ENCODE peak calls at places on chromosomes 5 and 9, in six cellular contexts. One of them, this sample, is unnamed.

GRCh38 chr5:131974956-131975726 is 29.7 kb upstream of the MEIKIN start:
- DNase-seq in fibroblast of lung: no peak
- DNase-seq in upper lobe of right lung: peak
- DNase-seq in fibroblast of pulmonary artery: no peak
- DNase-seq in GM12865: no peak
- DNase-seq in tibial nerve: no peak
- DNase-seq in this sample: no peak

GRCh38 chr5:87872986-87873385 is 395.7 kb downstream of the TMEM161B start:
- DNase-seq in fibroblast of lung: no peak
- DNase-seq in fibroblast of pulmonary artery: no peak
- DNase-seq in tibial nerve: no peak
- DNase-seq in upper lobe of right lung: no peak
- DNase-seq in GM12865: no peak
- DNase-seq in this sample: no peak

GRCh38 chr5:148682283-148683026 is 28.1 kb upstream of the HTR4 start:
- DNase-seq in upper lobe of right lung: no peak
- DNase-seq in fibroblast of lung: no peak
- DNase-seq in GM12865: no peak
- DNase-seq in fibroblast of pulmonary artery: no peak
- DNase-seq in tibial nerve: no peak
- DNase-seq in this sample: no peak

GRCh38 chr5:148972958-148973357 is 89.9 kb downstream of the SH3TC2 start:
- DNase-seq in upper lobe of right lung: no peak
- DNase-seq in GM12865: no peak
- DNase-seq in tibial nerve: no peak
- DNase-seq in fibroblast of lung: peak
- DNase-seq in fibroblast of pulmonary artery: peak
- DNase-seq in this sample: peak

GRCh38 chr5:178664141-178664540 is 37.3 kb upstream of the CLK4 start:
- DNase-seq in upper lobe of right lung: no peak
- DNase-seq in tibial nerve: no peak
- DNase-seq in fibroblast of lung: no peak
- DNase-seq in fibroblast of pulmonary artery: no peak
- DNase-seq in GM12865: no peak
- DNase-seq in this sample: no peak

GRCh38 chr5:4480528-4481404 is 659.4 kb upstream of the ADAMTS16 start:
- DNase-seq in tibial nerve: no peak
- DNase-seq in fibroblast of lung: no peak
- DNase-seq in fibroblast of pulmonary artery: no peak
- DNase-seq in upper lobe of right lung: no peak
- DNase-seq in GM12865: no peak
- DNase-seq in this sample: no peak

GRCh38 chr5:61582887-61583286 is 250.8 kb downstream of the ZSWIM6 start:
- DNase-seq in fibroblast of pulmonary artery: no peak
- DNase-seq in fibroblast of lung: no peak
- DNase-seq in GM12865: no peak
- DNase-seq in tibial nerve: no peak
- DNase-seq in upper lobe of right lung: no peak
- DNase-seq in this sample: no peak

GRCh38 chr5:98723061-98723460 is 50.4 kb upstream of the RGMB start:
- DNase-seq in GM12865: no peak
- DNase-seq in fibroblast of lung: no peak
- DNase-seq in fibroblast of pulmonary artery: no peak
- DNase-seq in tibial nerve: no peak
- DNase-seq in upper lobe of right lung: no peak
- DNase-seq in this sample: no peak

GRCh38 chr5:167228134-167228533 is 1063.3 kb upstream of the WWC1 start:
- DNase-seq in GM12865: no peak
- DNase-seq in tibial nerve: no peak
- DNase-seq in fibroblast of pulmonary artery: no peak
- DNase-seq in upper lobe of right lung: no peak
- DNase-seq in fibroblast of lung: no peak
- DNase-seq in this sample: no peak

GRCh38 chr5:9869616-9870288 is 239.6 kb upstream of the TAS2R1 start:
- DNase-seq in fibroblast of lung: peak
- DNase-seq in upper lobe of right lung: no peak
- DNase-seq in GM12865: no peak
- DNase-seq in fibroblast of pulmonary artery: peak
- DNase-seq in tibial nerve: no peak
- DNase-seq in this sample: peak

GRCh38 chr9:109812818-109813281 is 32.9 kb downstream of the PALM2AKAP2 start:
- DNase-seq in tibial nerve: no peak
- DNase-seq in GM12865: peak
- DNase-seq in upper lobe of right lung: no peak
- DNase-seq in fibroblast of lung: no peak
- DNase-seq in fibroblast of pulmonary artery: no peak
- DNase-seq in this sample: no peak

GRCh38 chr5:8340739-8341344 is 471.9 kb downstream of the MTRR start:
- DNase-seq in fibroblast of pulmonary artery: peak
- DNase-seq in GM12865: no peak
- DNase-seq in tibial nerve: no peak
- DNase-seq in fibroblast of lung: peak
- DNase-seq in upper lobe of right lung: no peak
- DNase-seq in this sample: no peak

GRCh38 chr9:107161338-107161737 is 121.7 kb upstream of the RAD23B start:
- DNase-seq in tibial nerve: no peak
- DNase-seq in GM12865: no peak
- DNase-seq in upper lobe of right lung: no peak
- DNase-seq in fibroblast of pulmonary artery: no peak
- DNase-seq in fibroblast of lung: no peak
- DNase-seq in this sample: no peak

GRCh38 chr5:124507688-124508087 is 238.8 kb downstream of the ZNF608 start:
- DNase-seq in GM12865: no peak
- DNase-seq in upper lobe of right lung: no peak
- DNase-seq in fibroblast of lung: no peak
- DNase-seq in tibial nerve: no peak
- DNase-seq in fibroblast of pulmonary artery: no peak
- DNase-seq in this sample: no peak

GRCh38 chr9:75588808-75589207 is 301.7 kb upstream of the PCSK5 start:
- DNase-seq in fibroblast of lung: no peak
- DNase-seq in upper lobe of right lung: no peak
- DNase-seq in tibial nerve: no peak
- DNase-seq in fibroblast of pulmonary artery: no peak
- DNase-seq in GM12865: peak
- DNase-seq in this sample: no peak

GRCh38 chr5:171709930-171710329 is 75.7 kb upstream of the SMIM23 start:
- DNase-seq in fibroblast of lung: no peak
- DNase-seq in upper lobe of right lung: no peak
- DNase-seq in fibroblast of pulmonary artery: no peak
- DNase-seq in tibial nerve: no peak
- DNase-seq in GM12865: no peak
- DNase-seq in this sample: no peak

GRCh38 chr9:107024193-107024592 is 161.2 kb downstream of the ZNF462 start:
- DNase-seq in GM12865: peak
- DNase-seq in upper lobe of right lung: no peak
- DNase-seq in tibial nerve: no peak
- DNase-seq in fibroblast of lung: no peak
- DNase-seq in fibroblast of pulmonary artery: no peak
- DNase-seq in this sample: no peak

GRCh38 chr5:172189693-172190296 is 1.8 kb upstream of the STK10 start:
- DNase-seq in upper lobe of right lung: no peak
- DNase-seq in fibroblast of pulmonary artery: no peak
- DNase-seq in tibial nerve: no peak
- DNase-seq in GM12865: no peak
- DNase-seq in fibroblast of lung: no peak
- DNase-seq in this sample: no peak

GRCh38 chr9:124721109-124721850 is 49.8 kb downstream of the NR6A1 start:
- DNase-seq in tibial nerve: no peak
- DNase-seq in GM12865: no peak
- DNase-seq in fibroblast of pulmonary artery: peak
- DNase-seq in upper lobe of right lung: no peak
- DNase-seq in fibroblast of lung: no peak
- DNase-seq in this sample: no peak

GRCh38 chr9:1354066-1354465 is 303.9 kb downstream of the DMRT2 start:
- DNase-seq in tibial nerve: no peak
- DNase-seq in fibroblast of pulmonary artery: no peak
- DNase-seq in upper lobe of right lung: no peak
- DNase-seq in fibroblast of lung: no peak
- DNase-seq in GM12865: no peak
- DNase-seq in this sample: no peak

GRCh38 chr9:109843651-109844050 is 63.7 kb downstream of the PALM2AKAP2 start:
- DNase-seq in GM12865: no peak
- DNase-seq in tibial nerve: no peak
- DNase-seq in upper lobe of right lung: no peak
- DNase-seq in fibroblast of lung: peak
- DNase-seq in fibroblast of pulmonary artery: no peak
- DNase-seq in this sample: no peak

GRCh38 chr5:151384106-151384505 is 36.7 kb upstream of the SLC36A2 start:
- DNase-seq in tibial nerve: no peak
- DNase-seq in GM12865: no peak
- DNase-seq in fibroblast of pulmonary artery: peak
- DNase-seq in upper lobe of right lung: no peak
- DNase-seq in fibroblast of lung: no peak
- DNase-seq in this sample: no peak

GRCh38 chr5:4639959-4640358 is 500.2 kb upstream of the ADAMTS16 start:
- DNase-seq in fibroblast of lung: no peak
- DNase-seq in tibial nerve: no peak
- DNase-seq in upper lobe of right lung: no peak
- DNase-seq in GM12865: no peak
- DNase-seq in fibroblast of pulmonary artery: no peak
- DNase-seq in this sample: no peak

DNA sequence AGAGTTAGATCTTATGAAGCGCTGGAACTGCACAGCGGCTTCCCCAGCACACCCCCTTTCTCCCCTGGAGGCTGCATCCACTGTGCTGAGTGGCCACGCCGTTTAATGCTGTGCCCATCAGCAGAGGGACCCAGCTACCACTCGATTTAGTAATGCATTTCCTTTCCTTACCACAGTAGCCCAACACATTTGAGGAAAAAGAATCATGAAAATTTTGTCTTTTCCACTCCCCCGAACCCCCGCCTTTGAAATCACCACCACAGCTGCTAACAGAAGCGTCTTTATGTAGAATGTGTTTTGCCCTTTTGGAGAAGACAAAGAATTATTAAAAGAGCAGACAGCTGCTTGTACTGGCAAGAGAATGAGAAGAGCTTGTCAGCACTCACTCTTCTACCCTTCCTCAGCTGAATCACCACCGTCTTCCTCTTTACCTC is 73.2 kb downstream of the ACER2 start:
- DNase-seq in fibroblast of pulmonary artery: no peak
- DNase-seq in GM12865: no peak
- DNase-seq in upper lobe of right lung: no peak
- DNase-seq in fibroblast of lung: no peak
- DNase-seq in tibial nerve: no peak
- DNase-seq in this sample: no peak
- TF ChIP-seq CTCF in fibroblast of pulmonary artery: no peak
- TF ChIP-seq CTCF in GM12865: no peak
- TF ChIP-seq CTCF in upper lobe of right lung: no peak
- TF ChIP-seq CTCF in fibroblast of lung: no peak
- TF ChIP-seq CTCF in tibial nerve: no peak
- TF ChIP-seq CTCF in this sample: no peak

DNA sequence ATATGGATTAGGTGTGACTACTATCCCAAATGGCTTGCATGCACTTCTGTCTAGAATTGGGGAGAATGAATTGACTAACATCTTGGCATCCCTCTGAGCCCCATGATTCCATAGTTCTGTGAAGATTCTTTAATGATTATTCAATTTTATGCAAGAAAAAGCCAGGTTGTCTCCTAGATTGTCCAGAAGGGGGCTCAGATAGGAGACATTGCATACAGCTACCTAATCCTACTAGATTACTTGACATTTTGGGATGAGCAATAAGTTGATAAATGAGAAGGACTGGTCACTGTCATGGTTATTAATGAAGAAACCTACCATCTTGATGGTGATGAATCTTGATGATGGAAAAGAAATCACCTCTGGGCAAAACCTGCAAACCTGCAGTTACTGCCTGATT is 117.0 kb downstream of the CARTPT start:
- DNase-seq in GM12865: no peak
- DNase-seq in fibroblast of pulmonary artery: peak
- DNase-seq in fibroblast of lung: peak
- DNase-seq in tibial nerve: no peak
- DNase-seq in upper lobe of right lung: no peak
- DNase-seq in this sample: no peak
- H3K4me3 ChIP-seq in GM12865: no peak
- H3K4me3 ChIP-seq in fibroblast of pulmonary artery: no peak
- H3K4me3 ChIP-seq in fibroblast of lung: no peak
- H3K4me3 ChIP-seq in tibial nerve: no peak
- H3K4me3 ChIP-seq in upper lobe of right lung: no peak
- H3K4me3 ChIP-seq in this sample: no peak

GRCh38 chr5:180143656-180144364 is 65.2 kb downstream of the RASGEF1C start:
- DNase-seq in upper lobe of right lung: no peak
- DNase-seq in fibroblast of pulmonary artery: no peak
- DNase-seq in tibial nerve: no peak
- DNase-seq in GM12865: no peak
- DNase-seq in fibroblast of lung: no peak
- DNase-seq in this sample: no peak
- TF ChIP-seq CTCF in upper lobe of right lung: no peak
- TF ChIP-seq CTCF in fibroblast of pulmonary artery: no peak
- TF ChIP-seq CTCF in tibial nerve: no peak
- TF ChIP-seq CTCF in GM12865: no peak
- TF ChIP-seq CTCF in fibroblast of lung: no peak
- TF ChIP-seq CTCF in this sample: no peak

GRCh38 chr9:38024036-38024681 is 44.9 kb downstream of the SHB start:
- DNase-seq in fibroblast of pulmonary artery: peak
- DNase-seq in fibroblast of lung: peak
- DNase-seq in upper lobe of right lung: peak
- DNase-seq in tibial nerve: peak
- DNase-seq in GM12865: no peak
- DNase-seq in this sample: no peak

GRCh38 chr9:38026840-38027527 is 42.0 kb downstream of the SHB start:
- DNase-seq in fibroblast of lung: no peak
- DNase-seq in upper lobe of right lung: no peak
- DNase-seq in tibial nerve: no peak
- DNase-seq in fibroblast of pulmonary artery: no peak
- DNase-seq in GM12865: no peak
- DNase-seq in this sample: no peak

GRCh38 chr9:38025166-38025565 is 43.9 kb downstream of the SHB start:
- DNase-seq in fibroblast of lung: no peak
- DNase-seq in GM12865: no peak
- DNase-seq in upper lobe of right lung: no peak
- DNase-seq in fibroblast of pulmonary artery: no peak
- DNase-seq in tibial nerve: no peak
- DNase-seq in this sample: no peak

GRCh38 chr9:38027714-38028113 is 41.3 kb downstream of the SHB start:
- DNase-seq in fibroblast of lung: no peak
- DNase-seq in GM12865: no peak
- DNase-seq in tibial nerve: no peak
- DNase-seq in fibroblast of pulmonary artery: no peak
- DNase-seq in upper lobe of right lung: no peak
- DNase-seq in this sample: no peak

DNA sequence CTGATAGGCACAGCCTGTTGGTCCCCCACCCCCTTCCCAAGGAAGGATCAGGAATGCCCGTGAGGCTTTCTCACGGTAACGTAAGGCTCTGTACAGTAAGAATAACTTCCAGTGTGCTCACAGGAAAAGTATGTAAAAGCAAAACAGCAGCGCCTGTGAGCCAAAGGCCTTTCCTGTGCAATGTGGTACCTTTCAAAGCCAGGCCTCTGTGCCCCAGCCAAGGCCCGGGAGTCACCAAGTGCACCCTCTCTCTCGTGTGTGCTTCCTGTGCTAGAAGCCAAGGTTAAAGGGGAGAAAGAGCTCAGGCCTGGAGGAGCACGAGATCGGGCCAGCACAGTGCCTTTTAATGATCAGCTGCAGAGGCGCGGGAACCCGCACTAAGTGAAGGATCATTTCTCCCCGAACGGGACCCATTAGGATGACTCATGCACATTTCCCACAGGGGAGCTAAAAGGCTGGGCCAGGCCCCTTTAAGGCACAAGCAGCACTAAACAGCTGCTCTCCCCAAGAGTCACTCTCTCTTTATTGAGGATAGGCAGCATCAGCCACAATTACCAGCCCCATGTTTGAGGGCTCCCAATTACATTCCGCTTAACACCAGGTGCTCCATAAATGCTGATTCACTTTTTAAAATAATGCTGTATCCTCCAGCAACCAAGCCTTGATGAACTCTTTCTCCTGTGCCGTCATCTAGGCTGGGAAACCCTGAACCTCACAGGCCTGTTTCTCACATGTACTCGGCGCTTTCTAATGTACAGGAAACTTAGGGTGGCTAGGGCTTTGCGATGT is 42.8 kb downstream of the SHB start:
- DNase-seq in fibroblast of pulmonary artery: peak
- DNase-seq in upper lobe of right lung: no peak
- DNase-seq in GM12865: peak
- DNase-seq in fibroblast of lung: peak
- DNase-seq in tibial nerve: no peak
- DNase-seq in this sample: peak
- H3K4me3 ChIP-seq in fibroblast of pulmonary artery: no peak
- H3K4me3 ChIP-seq in upper lobe of right lung: no peak
- H3K4me3 ChIP-seq in GM12865: no peak
- H3K4me3 ChIP-seq in fibroblast of lung: no peak
- H3K4me3 ChIP-seq in tibial nerve: no peak
- H3K4me3 ChIP-seq in this sample: no peak

This sample was measured in AG09309.